ENCODE peak calls at places on chromosomes 7 and 10, in six cellular contexts. K, M, Q, J, G and N are unnamed samples.

GRCh38 chr7:157136372-157136771 is 2.4 kb upstream of the UBE3C start:
- DNase-seq in K (no peak), M (no peak), Q (no peak), J (peak), G (no peak), N (no peak)

GRCh38 chr10:100089241-100089640 is 7.6 kb upstream of the CPN1 start:
- DNase-seq in K (no peak), M (no peak), Q (no peak), J (no peak), G (no peak), N (no peak)

GRCh38 chr10:31299119-31299518 is 19.9 kb upstream of the ZEB1 start:
- DNase-seq in K (no peak), M (no peak), Q (no peak), J (no peak), G (no peak), N (no peak)

GRCh38 chr10:43679509-43679908 is 30.8 kb upstream of the ZNF32 start:
- DNase-seq in K (no peak), M (no peak), Q (no peak), J (no peak), G (no peak), N (no peak)

GRCh38 chr10:110724937-110725336 is 80.8 kb downstream of the RBM20 start:
- DNase-seq in K (no peak), M (no peak), Q (no peak), J (no peak), G (no peak), N (no peak)

GRCh38 chr7:69198250-69198649 is 400.0 kb upstream of the AUTS2 start:
- DNase-seq in K (no peak), M (no peak), Q (no peak), J (no peak), G (no peak), N (no peak)

GRCh38 chr10:73480158-73480557 is 15.7 kb downstream of the PPP3CB start:
- DNase-seq in K (no peak), M (no peak), Q (peak), J (peak), G (no peak), N (no peak)

GRCh38 chr7:151901828-151902227 is 24.9 kb upstream of the PRKAG2 start:
- DNase-seq in K (no peak), M (no peak), Q (no peak), J (no peak), G (no peak), N (no peak)

GRCh38 chr7:87920578-87920977 is 13.5 kb upstream of the ADAM22 start:
- DNase-seq in K (no peak), M (no peak), Q (no peak), J (no peak), G (no peak), N (no peak)

GRCh38 chr10:42638821-42639270 is 476 bp upstream of the ZNF33B start:
- DNase-seq in K (no peak), M (no peak), Q (no peak), J (no peak), G (no peak), N (no peak)

GRCh38 chr7:95045236-95045923 is 138.0 kb downstream of the PPP1R9A start:
- DNase-seq in K (no peak), M (no peak), Q (no peak), J (no peak), G (no peak), N (no peak)

GRCh38 chr7:115363916-115364315 is 442.0 kb downstream of the MDFIC start:
- DNase-seq in K (no peak), M (no peak), Q (no peak), J (no peak), G (no peak), N (no peak)

GRCh38 chr10:88493676-88494483 is 89.2 kb downstream of the RNLS start:
- DNase-seq in K (no peak), M (peak), Q (no peak), J (no peak), G (no peak), N (no peak)

GRCh38 chr10:132990684-132991545 is 48.5 kb upstream of the CFAP46 start:
- DNase-seq in K (no peak), M (no peak), Q (no peak), J (no peak), G (no peak), N (no peak)

GRCh38 chr10:50992972-50993766 is 81.1 kb upstream of the PRKG1 start:
- DNase-seq in K (no peak), M (no peak), Q (no peak), J (peak), G (no peak), N (no peak)

GRCh38 chr10:75003195-75003594 is 108.3 kb upstream of the SAMD8 start:
- DNase-seq in K (no peak), M (peak), Q (no peak), J (no peak), G (no peak), N (no peak)

GRCh38 chr10:4719671-4720070 is 106.3 kb upstream of the AKR1E2 start:
- DNase-seq in K (no peak), M (no peak), Q (no peak), J (no peak), G (no peak), N (no peak)

GRCh38 chr7:10939237-10939910 is 34.3 kb upstream of the PHF14 start:
- DNase-seq in K (no peak), M (no peak), Q (no peak), J (no peak), G (no peak), N (peak)

GRCh38 chr10:4061441-4061951 is 276.5 kb upstream of the KLF6 start:
- DNase-seq in K (no peak), M (no peak), Q (no peak), J (peak), G (no peak), N (no peak)

GRCh38 chr7:22109761-22110160 is 164.1 kb upstream of the CDCA7L start:
- DNase-seq in K (no peak), M (no peak), Q (peak), J (peak), G (no peak), N (no peak)